ENCODE peak calls at places on chromosomes 3 and 15, in eight cellular contexts. Y, Z, T, W, F, J, I and O are unnamed samples.
A peak's percentile ranks its signal among the peaks of the same experiment; 100 is the strongest.

GRCh38 chr3:12004741-12005513 is 739 bp downstream of the SYN2 start:
- DNase-seq in Y (no peak), Z (peak; percentile 19), T (no peak), W (no peak), F (no peak), J (no peak), I (no peak), O (no peak)

GRCh38 chr3:175338775-175339535 is 479.8 kb downstream of the NAALADL2 start:
- DNase-seq in Y (no peak), Z (no peak), T (peak; percentile 12), W (peak; percentile 26), F (no peak), J (no peak), I (no peak), O (no peak)

GRCh38 chr3:99562138-99562537 is 76.3 kb upstream of the COL8A1 start:
- DNase-seq in Y (no peak), Z (no peak), T (no peak), W (no peak), F (no peak), J (no peak), I (no peak), O (no peak)

GRCh38 chr3:126119008-126119675 is 35.2 kb upstream of the SLC41A3 start:
- DNase-seq in Y (no peak), Z (peak; percentile 4), T (no peak), W (peak; percentile 15), F (no peak), J (peak; percentile 8), I (no peak), O (no peak)

GRCh38 chr3:52822363-52822762 is 8.1 kb downstream of the ITIH4 start:
- DNase-seq in Y (no peak), Z (no peak), T (no peak), W (no peak), F (no peak), J (no peak), I (no peak), O (no peak)

GRCh38 chr3:171736556-171736955 is 73.7 kb downstream of the PLD1 start:
- DNase-seq in Y (no peak), Z (no peak), T (no peak), W (no peak), F (no peak), J (no peak), I (no peak), O (no peak)

GRCh38 chr3:132513057-132513456 is 84.0 kb upstream of the ACKR4 start:
- DNase-seq in Y (no peak), Z (no peak), T (no peak), W (no peak), F (no peak), J (no peak), I (no peak), O (no peak)

GRCh38 chr15:33152502-33153109 is 41.9 kb downstream of the FMN1 start:
- DNase-seq in Y (no peak), Z (no peak), T (no peak), W (no peak), F (no peak), J (no peak), I (no peak), O (no peak)

GRCh38 chr3:129289201-129289921 is 10.7 kb downstream of the HMCES start:
- DNase-seq in Y (no peak), Z (no peak), T (no peak), W (no peak), F (no peak), J (no peak), I (no peak), O (no peak)

GRCh38 chr3:27423463-27423862 is 54.3 kb upstream of the NEK10 start:
- DNase-seq in Y (no peak), Z (no peak), T (no peak), W (no peak), F (no peak), J (no peak), I (no peak), O (no peak)

GRCh38 chr15:39585394-39585841 is 4.5 kb downstream of the THBS1 start:
- DNase-seq in Y (no peak), Z (no peak), T (no peak), W (no peak), F (no peak), J (no peak), I (no peak), O (no peak)

GRCh38 chr3:150333482-150333881 is 74.6 kb upstream of the TSC22D2 start:
- DNase-seq in Y (no peak), Z (no peak), T (no peak), W (no peak), F (no peak), J (no peak), I (no peak), O (no peak)

GRCh38 chr15:64158363-64159134 is 4.3 kb downstream of the PPIB start:
- DNase-seq in Y (no peak), Z (no peak), T (no peak), W (no peak), F (no peak), J (no peak), I (no peak), O (peak; percentile 57)

GRCh38 chr15:80698636-80699035 is 3.5 kb downstream of the ABHD17C start:
- DNase-seq in Y (no peak), Z (no peak), T (no peak), W (no peak), F (no peak), J (no peak), I (no peak), O (no peak)

GRCh38 chr3:160661660-160662059 is 15.3 kb upstream of the ARL14 start:
- DNase-seq in Y (no peak), Z (no peak), T (no peak), W (no peak), F (no peak), J (no peak), I (no peak), O (no peak)

GRCh38 chr3:8663177-8664061 is 18.8 kb upstream of the SSUH2 start:
- DNase-seq in Y (peak; percentile 28), Z (peak; percentile 92), T (peak; percentile 74), W (peak; percentile 85), F (peak; percentile 36), J (no peak), I (no peak), O (peak; percentile 44)

GRCh38 chr3:123390865-123391613 is 57.9 kb downstream of the ADCY5 start:
- DNase-seq in Y (no peak), Z (peak; percentile 65), T (no peak), W (no peak), F (no peak), J (peak; percentile 88), I (no peak), O (peak; percentile 58)

GRCh38 chr3:176046717-176047116 is 1150.6 kb downstream of the TBL1XR1 start:
- DNase-seq in Y (no peak), Z (no peak), T (no peak), W (no peak), F (no peak), J (no peak), I (no peak), O (no peak)

GRCh38 chr3:62151591-62151990 is 221.8 kb downstream of the FEZF2 start:
- DNase-seq in Y (no peak), Z (no peak), T (no peak), W (no peak), F (no peak), J (no peak), I (no peak), O (no peak)

GRCh38 chr3:48685603-48686511 is at the start of gene NCKIPSD:
- DNase-seq in Y (peak; percentile 90), Z (peak; percentile 95), T (peak; percentile 90), W (peak; percentile 94), F (peak; percentile 30), J (peak; percentile 87), I (peak; percentile 43), O (peak; percentile 94)

GRCh38 chr3:118886708-118887107 is 147.9 kb downstream of the IGSF11 start:
- DNase-seq in Y (no peak), Z (no peak), T (no peak), W (no peak), F (no peak), J (no peak), I (no peak), O (no peak)

GRCh38 chr3:15241341-15241740 is 35.3 kb downstream of the CAPN7 start:
- DNase-seq in Y (peak; percentile 41), Z (peak; percentile 49), T (no peak), W (no peak), F (no peak), J (peak; percentile 63), I (no peak), O (no peak)
- TF ChIP-seq POLR2A in Y (no peak), Z (no peak), T (no peak), W (no peak), F (no peak), J (no peak), I (no peak), O (no peak)

GRCh38 chr15:72184165-72184811 is 13.3 kb downstream of the GRAMD2A start:
- DNase-seq in Y (no peak), Z (no peak), T (peak; percentile 51), W (peak; percentile 63), F (no peak), J (no peak), I (no peak), O (no peak)
- TF ChIP-seq POLR2A in Y (no peak), Z (no peak), T (peak; percentile 9), W (no peak), F (no peak), J (peak; percentile 20), I (no peak), O (no peak)

DNA sequence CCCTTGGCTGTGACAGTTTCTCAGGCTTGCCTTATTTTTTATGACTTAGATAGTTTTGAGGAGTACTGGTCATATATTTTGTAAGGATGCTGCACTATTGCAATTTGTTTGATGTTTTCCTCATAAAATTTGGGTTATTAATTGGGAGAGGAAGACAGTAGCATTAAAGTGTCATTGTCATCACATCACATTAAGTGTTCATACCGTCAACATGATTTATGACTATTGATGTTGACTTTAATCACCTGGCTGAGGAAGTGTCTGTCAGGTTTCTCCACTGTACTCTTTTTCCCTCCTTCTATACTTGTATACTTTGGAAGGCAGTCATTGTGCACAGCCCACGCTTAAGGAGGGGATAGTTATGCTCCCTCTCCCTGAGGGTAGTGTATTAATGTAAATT is 26.9 kb downstream of the TRIM69 start:
- DNase-seq in Y (no peak), Z (no peak), T (no peak), W (no peak), F (no peak), J (no peak), I (no peak), O (no peak)
- TF ChIP-seq POLR2A in Y (no peak), Z (no peak), T (no peak), W (no peak), F (no peak), J (no peak), I (no peak), O (no peak)

DNA sequence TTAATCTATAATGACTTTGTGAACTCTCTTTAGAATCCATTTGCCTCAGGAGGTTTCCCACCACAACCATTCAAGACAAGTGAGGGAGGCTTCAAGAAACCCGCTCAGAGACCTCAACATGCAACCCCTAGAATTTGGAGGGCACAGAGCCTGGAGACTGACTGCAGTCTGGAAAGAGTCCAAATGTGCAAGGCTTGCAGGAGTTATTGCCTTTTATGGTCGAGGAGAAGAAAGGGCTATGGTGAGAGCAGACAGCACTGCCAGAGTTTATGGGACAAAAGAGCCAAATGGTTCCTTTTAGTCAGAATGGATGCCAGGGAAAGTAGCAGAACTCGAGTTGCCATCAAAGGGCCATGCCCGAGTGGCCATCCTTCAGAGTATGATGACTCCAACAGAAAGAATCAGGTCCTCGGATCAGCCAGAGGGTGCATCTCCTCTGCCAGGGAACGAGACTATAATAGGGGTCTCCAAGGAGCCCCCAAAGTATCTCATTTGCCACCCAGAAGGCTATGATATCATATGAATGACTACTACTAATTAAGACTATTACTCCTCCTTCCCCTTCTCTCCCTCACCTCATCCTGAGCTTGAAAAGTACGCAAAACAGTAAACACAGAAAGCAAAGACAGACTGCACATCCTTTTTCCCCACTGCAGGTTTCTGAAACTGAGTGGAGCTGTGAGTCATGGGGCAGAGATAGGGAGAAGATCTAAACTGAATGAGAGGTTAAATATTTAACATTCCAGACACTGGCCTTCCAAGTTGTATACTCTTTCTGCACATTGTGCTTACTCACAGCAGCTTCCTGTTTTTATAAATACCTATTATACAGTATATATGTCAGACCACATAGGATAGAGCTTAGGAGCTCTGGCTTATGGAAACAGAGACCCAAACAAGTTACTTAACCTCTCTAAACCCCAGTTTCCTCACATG is 33.9 kb upstream of the TMCO5A start:
- DNase-seq in Y (no peak), Z (no peak), T (no peak), W (no peak), F (no peak), J (no peak), I (no peak), O (no peak)
- TF ChIP-seq POLR2A in Y (no peak), Z (no peak), T (no peak), W (no peak), F (no peak), J (no peak), I (no peak), O (no peak)